ENCODE peak calls at places on chromosomes 3 and 15, in seven cellular contexts. R is iris pigment epithelial cell; P is anterior cingulate cortex; B is progenitor cell of endocrine pancreas; V is heart right ventricle; D is stimulated activated CD4-positive, alpha-beta T cell treated with anti-CD3 and anti-CD28 coated beads, Interleukin-4, amount 100 ng/mL, for 24 hours; G is foreskin fibroblast. H is an unnamed sample.

GRCh38 chr3:136075816-136076215 is 110.3 kb downstream of the PPP2R3A start:
- DNase-seq in R (peak; percentile 67), P (no peak), G (peak; percentile 32), D (no peak), V (no peak), B (no peak), H (no peak)

GRCh38 chr3:122932251-122932967 is 95.2 kb downstream of the SEMA5B start:
- DNase-seq in P (no peak), D (no peak), R (no peak), V (no peak), G (no peak), B (no peak), H (peak; percentile 74)

GRCh38 chr3:184177767-184178306 is 3.2 kb downstream of the AP2M1 start:
- DNase-seq in P (no peak), D (no peak), B (no peak), V (no peak), G (no peak), R (no peak), H (no peak)

GRCh38 chr3:168250415-168250861 is 154.7 kb upstream of the GOLIM4 start:
- DNase-seq in G (peak; percentile 31), V (no peak), P (no peak), R (no peak), D (no peak), B (no peak), H (peak; percentile 16)

GRCh38 chr15:91863621-91864255 is 10.2 kb downstream of the SLCO3A1 start:
- DNase-seq in P (no peak), G (no peak), B (no peak), D (no peak), R (no peak), V (no peak), H (no peak)

GRCh38 chr3:190053919-190054672 is 66.6 kb downstream of the P3H2 start:
- DNase-seq in G (peak; percentile 80), R (peak; percentile 85), D (no peak), P (no peak), B (no peak), V (no peak), H (peak; percentile 95)

GRCh38 chr3:116064646-116065045 is 380.6 kb downstream of the LSAMP start:
- DNase-seq in V (no peak), B (no peak), D (no peak), G (peak; percentile 24), P (no peak), R (peak; percentile 15), H (peak; percentile 29)

GRCh38 chr15:70717237-70717793 is 46.0 kb downstream of the UACA start:
- DNase-seq in B (no peak), R (no peak), V (no peak), G (no peak), P (no peak), D (no peak), H (peak; percentile 39)

GRCh38 chr3:46662771-46663551 is 30.5 kb downstream of the ALS2CL start:
- DNase-seq in B (no peak), D (no peak), V (no peak), P (peak; percentile 49), G (peak; percentile 69), R (peak; percentile 33), H (peak; percentile 55)

GRCh38 chr3:30924763-30925162 is 30.3 kb upstream of the GADL1 start:
- DNase-seq in B (no peak), G (no peak), P (no peak), R (peak; percentile 20), V (no peak), D (no peak), H (no peak)

GRCh38 chr3:8603115-8603710 is 41.4 kb downstream of the SSUH2 start:
- DNase-seq in B (no peak), P (no peak), D (no peak), V (no peak), R (no peak), G (no peak), H (no peak)

GRCh38 chr3:80050826-80051601 is 283.2 kb upstream of the ROBO1 start:
- DNase-seq in P (no peak), R (no peak), G (no peak), V (no peak), D (no peak), B (no peak), H (no peak)

GRCh38 chr15:95988574-95988887 is 342.0 kb upstream of the NR2F2 start:
- DNase-seq in B (no peak), V (no peak), D (no peak), R (peak; percentile 68), P (no peak), G (peak; percentile 36), H (peak; percentile 21)

GRCh38 chr15:63703641-63704040 is 106.5 kb downstream of the FBXL22 start:
- DNase-seq in D (no peak), P (no peak), V (no peak), G (no peak), R (no peak), B (no peak), H (no peak)

GRCh38 chr15:73936181-73936580 is 9.9 kb downstream of the LOXL1 start:
- DNase-seq in D (no peak), V (no peak), G (peak; percentile 66), B (no peak), P (no peak), R (peak; percentile 76), H (no peak)

GRCh38 chr15:96053039-96054021 is 277.2 kb upstream of the NR2F2 start:
- DNase-seq in R (no peak), G (no peak), D (no peak), V (peak; percentile 72), P (no peak), B (no peak), H (peak; percentile 26)

GRCh38 chr3:61927332-61927731 is 366.0 kb downstream of the PTPRG start:
- DNase-seq in D (no peak), P (peak; percentile 54), B (no peak), G (peak; percentile 88), R (peak; percentile 89), V (peak; percentile 74), H (peak; percentile 87)

GRCh38 chr15:96693990-96694517 is 363.6 kb downstream of the NR2F2 start:
- DNase-seq in B (no peak), R (no peak), P (no peak), D (no peak), G (no peak), V (no peak), H (peak; percentile 65)

GRCh38 chr3:66485291-66485968 is 15.4 kb downstream of the LRIG1 start:
- DNase-seq in P (no peak), R (peak; percentile 96), B (no peak), D (no peak), G (peak; percentile 74), V (no peak), H (peak; percentile 37)

H was measured in M059J.